ENCODE peak calls at places on chromosome 11, in seven cellular contexts. One of them, this sample, is unnamed.

GRCh38 chr11:77276271-77276670 is 25.2 kb downstream of the GDPD4 start:
- DNase-seq in H1: no peak
- DNase-seq in endothelial cell of umbilical vein: no peak
- DNase-seq in suprapubic skin: no peak
- DNase-seq in stomach: no peak
- DNase-seq in HepG2: no peak
- DNase-seq in Panc1: no peak
- DNase-seq in this sample: no peak

GRCh38 chr11:13055200-13055599 is 46.1 kb downstream of the RASSF10 start:
- DNase-seq in Panc1: no peak
- DNase-seq in stomach: no peak
- DNase-seq in HepG2: no peak
- DNase-seq in endothelial cell of umbilical vein: no peak
- DNase-seq in H1: no peak
- DNase-seq in suprapubic skin: no peak
- DNase-seq in this sample: no peak

GRCh38 chr11:15770798-15771414 is 585.4 kb downstream of the SOX6 start:
- DNase-seq in endothelial cell of umbilical vein: peak
- DNase-seq in suprapubic skin: no peak
- DNase-seq in stomach: peak
- DNase-seq in HepG2: peak
- DNase-seq in H1: peak
- DNase-seq in Panc1: no peak
- DNase-seq in this sample: no peak

GRCh38 chr11:70176940-70177689 is 26.0 kb upstream of the FADD start:
- DNase-seq in stomach: peak
- DNase-seq in HepG2: peak
- DNase-seq in Panc1: no peak
- DNase-seq in H1: peak
- DNase-seq in endothelial cell of umbilical vein: no peak
- DNase-seq in suprapubic skin: no peak
- DNase-seq in this sample: peak

GRCh38 chr11:3950996-3951662 is 95.7 kb downstream of the STIM1 start:
- DNase-seq in endothelial cell of umbilical vein: no peak
- DNase-seq in H1: no peak
- DNase-seq in HepG2: peak
- DNase-seq in stomach: no peak
- DNase-seq in Panc1: no peak
- DNase-seq in suprapubic skin: no peak
- DNase-seq in this sample: no peak

GRCh38 chr11:63911440-63911839 is 5.5 kb downstream of the RCOR2 start:
- DNase-seq in H1: no peak
- DNase-seq in HepG2: no peak
- DNase-seq in Panc1: no peak
- DNase-seq in endothelial cell of umbilical vein: no peak
- DNase-seq in stomach: no peak
- DNase-seq in suprapubic skin: no peak
- DNase-seq in this sample: no peak

GRCh38 chr11:103202048-103202651 is 92.9 kb downstream of the DYNC2H1 start:
- DNase-seq in HepG2: peak
- DNase-seq in H1: no peak
- DNase-seq in Panc1: no peak
- DNase-seq in endothelial cell of umbilical vein: peak
- DNase-seq in suprapubic skin: no peak
- DNase-seq in stomach: no peak
- DNase-seq in this sample: peak

GRCh38 chr11:33900159-33900855 is 8.4 kb upstream of the LMO2 start:
- DNase-seq in suprapubic skin: no peak
- DNase-seq in HepG2: no peak
- DNase-seq in stomach: no peak
- DNase-seq in Panc1: no peak
- DNase-seq in endothelial cell of umbilical vein: peak
- DNase-seq in H1: no peak
- DNase-seq in this sample: no peak

GRCh38 chr11:9594267-9595046 is 21.0 kb downstream of the WEE1 start:
- DNase-seq in endothelial cell of umbilical vein: no peak
- DNase-seq in stomach: no peak
- DNase-seq in Panc1: no peak
- DNase-seq in suprapubic skin: peak
- DNase-seq in H1: no peak
- DNase-seq in HepG2: no peak
- DNase-seq in this sample: no peak

GRCh38 chr11:125376117-125376516 is 119.9 kb downstream of the FEZ1 start:
- DNase-seq in suprapubic skin: no peak
- DNase-seq in H1: no peak
- DNase-seq in endothelial cell of umbilical vein: no peak
- DNase-seq in stomach: peak
- DNase-seq in HepG2: no peak
- DNase-seq in Panc1: no peak
- DNase-seq in this sample: no peak

GRCh38 chr11:44968510-44968909 is 17.8 kb upstream of the TP53I11 start:
- DNase-seq in Panc1: no peak
- DNase-seq in suprapubic skin: no peak
- DNase-seq in endothelial cell of umbilical vein: no peak
- DNase-seq in stomach: no peak
- DNase-seq in HepG2: no peak
- DNase-seq in H1: no peak
- DNase-seq in this sample: no peak

GRCh38 chr11:14973621-14974020 is 1.5 kb upstream of the CALCA start:
- DNase-seq in HepG2: no peak
- DNase-seq in H1: no peak
- DNase-seq in suprapubic skin: no peak
- DNase-seq in endothelial cell of umbilical vein: no peak
- DNase-seq in Panc1: no peak
- DNase-seq in stomach: no peak
- DNase-seq in this sample: peak

GRCh38 chr11:123493393-123494063 is 63.5 kb downstream of the GRAMD1B start:
- DNase-seq in suprapubic skin: no peak
- DNase-seq in endothelial cell of umbilical vein: no peak
- DNase-seq in HepG2: no peak
- DNase-seq in stomach: no peak
- DNase-seq in H1: peak
- DNase-seq in Panc1: no peak
- DNase-seq in this sample: no peak

GRCh38 chr11:28697920-28698827 is 590.0 kb downstream of the METTL15 start:
- DNase-seq in H1: peak
- DNase-seq in endothelial cell of umbilical vein: peak
- DNase-seq in Panc1: no peak
- DNase-seq in stomach: peak
- DNase-seq in suprapubic skin: no peak
- DNase-seq in HepG2: peak
- DNase-seq in this sample: peak

GRCh38 chr11:76455931-76456330 is 11.1 kb downstream of the EMSY start:
- DNase-seq in endothelial cell of umbilical vein: no peak
- DNase-seq in HepG2: no peak
- DNase-seq in stomach: no peak
- DNase-seq in Panc1: no peak
- DNase-seq in suprapubic skin: no peak
- DNase-seq in H1: no peak
- DNase-seq in this sample: no peak

GRCh38 chr11:130416906-130417305 is 11.5 kb downstream of the ADAMTS8 start:
- DNase-seq in stomach: no peak
- DNase-seq in H1: no peak
- DNase-seq in HepG2: no peak
- DNase-seq in suprapubic skin: no peak
- DNase-seq in Panc1: no peak
- DNase-seq in endothelial cell of umbilical vein: no peak
- DNase-seq in this sample: no peak

GRCh38 chr11:74205181-74205580 is 34.1 kb downstream of the PPME1 start:
- DNase-seq in HepG2: no peak
- DNase-seq in H1: no peak
- DNase-seq in Panc1: no peak
- DNase-seq in suprapubic skin: no peak
- DNase-seq in endothelial cell of umbilical vein: no peak
- DNase-seq in stomach: no peak
- DNase-seq in this sample: no peak

GRCh38 chr11:43963221-43963620 is 20.8 kb downstream of the C11orf96 start:
- DNase-seq in endothelial cell of umbilical vein: no peak
- DNase-seq in stomach: no peak
- DNase-seq in suprapubic skin: no peak
- DNase-seq in H1: no peak
- DNase-seq in HepG2: no peak
- DNase-seq in Panc1: no peak
- DNase-seq in this sample: no peak

GRCh38 chr11:93784935-93785360 is 866 bp downstream of the MED17 start:
- DNase-seq in endothelial cell of umbilical vein: no peak
- DNase-seq in stomach: no peak
- DNase-seq in HepG2: no peak
- DNase-seq in H1: no peak
- DNase-seq in Panc1: no peak
- DNase-seq in suprapubic skin: no peak
- DNase-seq in this sample: peak

GRCh38 chr11:112760378-112761060 is 200.7 kb upstream of the NCAM1 start:
- DNase-seq in H1: no peak
- DNase-seq in suprapubic skin: no peak
- DNase-seq in endothelial cell of umbilical vein: no peak
- DNase-seq in stomach: no peak
- DNase-seq in HepG2: no peak
- DNase-seq in Panc1: no peak
- DNase-seq in this sample: no peak

GRCh38 chr11:33344611-33345010 is 87.4 kb downstream of the HIPK3 start:
- DNase-seq in endothelial cell of umbilical vein: no peak
- DNase-seq in stomach: no peak
- DNase-seq in HepG2: peak
- DNase-seq in suprapubic skin: no peak
- DNase-seq in Panc1: no peak
- DNase-seq in H1: no peak
- DNase-seq in this sample: no peak

GRCh38 chr11:1382831-1383607 is 6.7 kb upstream of the BRSK2 start:
- DNase-seq in endothelial cell of umbilical vein: peak
- DNase-seq in HepG2: peak
- DNase-seq in suprapubic skin: peak
- DNase-seq in stomach: peak
- DNase-seq in Panc1: no peak
- DNase-seq in H1: no peak
- DNase-seq in this sample: peak

GRCh38 chr11:11389238-11389637 is 36.2 kb upstream of the CSNK2A3 start:
- DNase-seq in Panc1: no peak
- DNase-seq in suprapubic skin: peak
- DNase-seq in stomach: peak
- DNase-seq in H1: no peak
- DNase-seq in endothelial cell of umbilical vein: no peak
- DNase-seq in HepG2: no peak
- DNase-seq in this sample: no peak

DNA sequence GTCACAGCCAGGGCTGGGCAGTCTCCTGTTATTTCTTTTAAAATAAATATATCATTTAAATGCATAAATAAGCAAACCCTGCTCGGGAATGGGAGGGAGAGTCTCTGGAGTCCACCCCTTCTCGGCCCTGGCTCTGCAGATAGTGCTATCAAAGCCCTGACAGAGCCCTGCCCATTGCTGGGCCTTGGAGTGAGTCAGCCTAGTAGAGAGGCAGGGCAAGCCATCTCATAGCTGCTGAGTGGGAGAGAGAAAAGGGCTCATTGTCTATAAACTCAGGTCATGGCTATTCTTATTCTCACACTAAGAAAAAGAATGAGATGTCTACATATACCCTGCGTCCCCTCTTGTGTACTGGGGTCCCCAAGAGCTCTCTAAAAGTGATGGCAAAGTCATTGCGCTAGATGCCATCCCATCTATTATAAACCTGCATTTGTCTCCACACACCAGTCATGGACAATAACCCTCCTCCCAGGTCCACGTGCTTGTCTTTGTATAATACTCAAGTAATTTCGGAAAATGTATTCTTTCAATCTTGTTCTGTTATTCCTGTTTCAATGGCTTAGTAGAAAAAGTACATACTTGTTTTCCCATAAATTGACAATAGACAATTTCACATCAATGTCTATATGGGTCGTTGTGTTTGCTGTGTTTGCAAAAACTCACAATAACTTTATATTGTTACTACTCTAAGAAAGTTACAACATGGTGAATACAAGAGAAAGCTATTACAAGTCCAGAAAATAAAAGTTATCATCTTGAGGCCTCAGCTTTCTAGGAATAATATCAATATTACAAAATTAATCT is 13.4 kb downstream of the OR51B4 start:
- DNase-seq in H1: no peak
- DNase-seq in Panc1: no peak
- DNase-seq in suprapubic skin: no peak
- DNase-seq in endothelial cell of umbilical vein: no peak
- DNase-seq in stomach: peak
- DNase-seq in HepG2: no peak
- DNase-seq in this sample: no peak
- TF ChIP-seq POLR2AphosphoS5 in H1: no peak
- TF ChIP-seq POLR2AphosphoS5 in Panc1: no peak
- TF ChIP-seq POLR2AphosphoS5 in suprapubic skin: no peak
- TF ChIP-seq POLR2AphosphoS5 in endothelial cell of umbilical vein: no peak
- TF ChIP-seq POLR2AphosphoS5 in stomach: no peak
- TF ChIP-seq POLR2AphosphoS5 in HepG2: no peak
- TF ChIP-seq POLR2AphosphoS5 in this sample: no peak

GRCh38 chr11:2912498-2912897 is 16.7 kb downstream of the PHLDA2 start:
- DNase-seq in HepG2: peak
- DNase-seq in stomach: peak
- DNase-seq in suprapubic skin: no peak
- DNase-seq in H1: no peak
- DNase-seq in Panc1: no peak
- DNase-seq in endothelial cell of umbilical vein: peak
- DNase-seq in this sample: peak
- TF ChIP-seq POLR2AphosphoS5 in HepG2: no peak
- TF ChIP-seq POLR2AphosphoS5 in stomach: no peak
- TF ChIP-seq POLR2AphosphoS5 in suprapubic skin: peak
- TF ChIP-seq POLR2AphosphoS5 in H1: no peak
- TF ChIP-seq POLR2AphosphoS5 in Panc1: peak
- TF ChIP-seq POLR2AphosphoS5 in endothelial cell of umbilical vein: no peak
- TF ChIP-seq POLR2AphosphoS5 in this sample: no peak

GRCh38 chr11:57311109-57311936 is 13.4 kb downstream of the TNKS1BP1 start:
- DNase-seq in HepG2: peak
- DNase-seq in stomach: peak
- DNase-seq in suprapubic skin: peak
- DNase-seq in endothelial cell of umbilical vein: peak
- DNase-seq in H1: peak
- DNase-seq in Panc1: no peak
- DNase-seq in this sample: peak
- TF ChIP-seq POLR2AphosphoS5 in HepG2: no peak
- TF ChIP-seq POLR2AphosphoS5 in stomach: peak
- TF ChIP-seq POLR2AphosphoS5 in suprapubic skin: peak
- TF ChIP-seq POLR2AphosphoS5 in endothelial cell of umbilical vein: peak
- TF ChIP-seq POLR2AphosphoS5 in H1: peak
- TF ChIP-seq POLR2AphosphoS5 in Panc1: peak
- TF ChIP-seq POLR2AphosphoS5 in this sample: peak

GRCh38 chr11:72953631-72954030 is 139.4 kb downstream of the ATG16L2 start:
- DNase-seq in HepG2: no peak
- DNase-seq in endothelial cell of umbilical vein: no peak
- DNase-seq in Panc1: no peak
- DNase-seq in stomach: no peak
- DNase-seq in H1: no peak
- DNase-seq in suprapubic skin: no peak
- DNase-seq in this sample: no peak

GRCh38 chr11:72951815-72952340 is 137.7 kb downstream of the ATG16L2 start:
- DNase-seq in endothelial cell of umbilical vein: no peak
- DNase-seq in H1: no peak
- DNase-seq in Panc1: no peak
- DNase-seq in suprapubic skin: no peak
- DNase-seq in stomach: no peak
- DNase-seq in HepG2: no peak
- DNase-seq in this sample: no peak

GRCh38 chr11:72958790-72959189 is 144.6 kb downstream of the ATG16L2 start:
- DNase-seq in HepG2: no peak
- DNase-seq in H1: no peak
- DNase-seq in stomach: no peak
- DNase-seq in suprapubic skin: no peak
- DNase-seq in Panc1: no peak
- DNase-seq in endothelial cell of umbilical vein: no peak
- DNase-seq in this sample: no peak

GRCh38 chr11:72954860-72955259 is 140.6 kb downstream of the ATG16L2 start:
- DNase-seq in H1: no peak
- DNase-seq in endothelial cell of umbilical vein: no peak
- DNase-seq in HepG2: no peak
- DNase-seq in suprapubic skin: no peak
- DNase-seq in stomach: no peak
- DNase-seq in Panc1: no peak
- DNase-seq in this sample: no peak

GRCh38 chr11:72955466-72955865 is 141.3 kb downstream of the ATG16L2 start:
- DNase-seq in suprapubic skin: no peak
- DNase-seq in HepG2: no peak
- DNase-seq in Panc1: no peak
- DNase-seq in stomach: no peak
- DNase-seq in H1: no peak
- DNase-seq in endothelial cell of umbilical vein: no peak
- DNase-seq in this sample: no peak
- TF ChIP-seq POLR2AphosphoS5 in suprapubic skin: no peak
- TF ChIP-seq POLR2AphosphoS5 in HepG2: no peak
- TF ChIP-seq POLR2AphosphoS5 in Panc1: no peak
- TF ChIP-seq POLR2AphosphoS5 in stomach: no peak
- TF ChIP-seq POLR2AphosphoS5 in H1: no peak
- TF ChIP-seq POLR2AphosphoS5 in endothelial cell of umbilical vein: no peak
- TF ChIP-seq POLR2AphosphoS5 in this sample: no peak